ENCODE peak calls at places on chromosome 1, in six cellular contexts. C, B, R, J, V and D are unnamed samples.

GRCh38 chr1:217506878-217507277 is 124.0 kb downstream of the GPATCH2 start:
- DNase-seq in C (peak), B (no peak), R (no peak), J (no peak), V (peak), D (no peak)

GRCh38 chr1:12034381-12034801 is 15.1 kb downstream of the MIIP start:
- DNase-seq in C (no peak), B (no peak), R (no peak), J (no peak), V (peak), D (no peak)

GRCh38 chr1:31507676-31508530 is 68.4 kb upstream of the TINAGL1 start:
- DNase-seq in C (no peak), B (no peak), R (peak), J (no peak), V (no peak), D (no peak)

GRCh38 chr1:156494309-156494895 is 6.2 kb downstream of the MEF2D start:
- DNase-seq in C (no peak), B (no peak), R (no peak), J (no peak), V (no peak), D (no peak)

GRCh38 chr1:229508823-229509337 is 739 bp upstream of the NUP133 start:
- DNase-seq in C (peak), B (no peak), R (peak), J (peak), V (no peak), D (no peak)

GRCh38 chr1:25573961-25574360 is 30.6 kb downstream of the LDLRAP1 start:
- DNase-seq in C (no peak), B (no peak), R (peak), J (no peak), V (no peak), D (no peak)

GRCh38 chr1:12584900-12585525 is 33.0 kb downstream of the DHRS3 start:
- DNase-seq in C (no peak), B (no peak), R (no peak), J (no peak), V (no peak), D (no peak)

GRCh38 chr1:1006305-1007159 is 6.6 kb upstream of the HES4 start:
- DNase-seq in C (peak), B (no peak), R (peak), J (no peak), V (no peak), D (no peak)

GRCh38 chr1:29679828-29680558 is 443.7 kb downstream of the PTPRU start:
- DNase-seq in C (no peak), B (peak), R (no peak), J (no peak), V (no peak), D (no peak)

GRCh38 chr1:154014154-154014910 is 23.8 kb downstream of the RPS27 start:
- DNase-seq in C (peak), B (no peak), R (no peak), J (no peak), V (peak), D (no peak)

GRCh38 chr1:171738921-171739320 is 2.9 kb downstream of the VAMP4 start:
- DNase-seq in C (no peak), B (no peak), R (no peak), J (no peak), V (peak), D (no peak)

DNA sequence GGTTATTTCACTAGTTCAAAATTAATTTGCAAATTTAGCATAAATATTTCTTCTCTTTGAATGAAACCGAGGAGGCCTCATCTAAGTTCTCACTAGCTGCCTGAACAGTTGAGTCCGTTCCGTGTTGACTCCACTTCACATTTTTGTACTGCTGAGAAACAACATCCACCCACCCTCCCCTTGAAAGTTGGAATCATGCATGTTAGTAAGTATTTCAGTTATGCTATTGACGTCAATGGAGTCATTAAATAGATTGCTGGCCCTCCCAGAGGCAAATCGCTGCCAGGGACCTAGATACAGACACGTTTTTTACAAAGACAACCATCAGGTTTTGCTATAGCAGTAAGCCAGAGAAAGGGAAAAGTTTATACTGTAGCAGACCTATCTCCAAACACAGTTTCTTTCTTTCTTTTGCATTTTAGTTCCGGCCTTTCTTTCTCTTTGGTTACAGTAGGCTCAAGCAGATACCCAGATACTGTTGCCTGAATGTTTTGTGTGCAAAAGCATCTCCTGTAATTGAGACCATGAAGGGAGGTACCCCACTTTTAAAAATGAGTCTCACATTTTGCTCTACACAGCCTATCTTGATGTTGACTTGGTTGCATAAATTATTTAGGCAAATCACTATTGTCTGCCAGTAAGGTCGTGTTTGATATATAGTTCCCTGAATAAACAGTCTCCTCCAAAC is 262.6 kb upstream of the SGIP1 start:
- DNase-seq in C (peak), B (peak), R (peak), J (peak), V (peak), D (peak)
- H3K4me3 ChIP-seq in C (no peak), B (peak), R (no peak), J (no peak), V (no peak), D (no peak)

GRCh38 chr1:247407180-247407616 is 8.8 kb upstream of the NLRP3 start:
- DNase-seq in C (no peak), B (no peak), R (no peak), J (peak), V (no peak), D (no peak)
- H3K4me3 ChIP-seq in C (no peak), B (no peak), R (no peak), J (no peak), V (no peak), D (no peak)

DNA sequence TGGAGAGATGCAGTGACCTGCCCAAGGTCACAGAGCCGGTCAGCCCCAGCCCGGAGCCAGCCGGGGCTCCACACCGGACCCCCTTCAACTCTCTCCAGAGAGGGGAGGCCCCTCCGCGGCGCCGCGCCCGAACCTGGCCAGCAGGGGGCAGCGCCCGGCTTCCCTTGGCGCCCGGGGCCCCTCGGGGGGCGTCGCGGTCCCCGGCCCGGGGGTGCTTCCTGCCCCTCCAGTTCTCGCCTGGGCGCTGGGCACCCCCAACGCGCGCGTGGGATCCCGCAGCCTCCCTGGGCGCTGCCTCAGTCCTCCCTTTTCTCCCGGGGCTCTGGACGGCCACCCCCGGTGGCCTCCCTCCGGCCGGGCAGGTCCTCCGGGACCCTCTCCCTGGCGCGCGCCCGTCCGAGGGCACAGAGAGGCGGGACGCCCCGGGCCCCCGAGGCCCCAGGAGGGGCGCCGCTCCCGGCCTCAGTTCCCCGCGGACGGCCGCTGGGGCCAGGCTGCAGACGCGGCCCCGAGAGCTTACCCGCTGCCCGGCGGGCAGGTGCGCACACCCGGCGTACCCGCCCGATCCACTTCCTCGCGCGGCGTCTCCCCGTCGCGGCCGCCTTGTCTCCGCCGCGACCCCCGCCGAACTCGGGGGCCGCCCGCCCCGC is 406 bp downstream of the HTR1D start:
- DNase-seq in C (no peak), B (no peak), R (peak), J (no peak), V (no peak), D (no peak)
- H3K4me3 ChIP-seq in C (peak), B (peak), R (peak), J (peak), V (no peak), D (peak)

DNA sequence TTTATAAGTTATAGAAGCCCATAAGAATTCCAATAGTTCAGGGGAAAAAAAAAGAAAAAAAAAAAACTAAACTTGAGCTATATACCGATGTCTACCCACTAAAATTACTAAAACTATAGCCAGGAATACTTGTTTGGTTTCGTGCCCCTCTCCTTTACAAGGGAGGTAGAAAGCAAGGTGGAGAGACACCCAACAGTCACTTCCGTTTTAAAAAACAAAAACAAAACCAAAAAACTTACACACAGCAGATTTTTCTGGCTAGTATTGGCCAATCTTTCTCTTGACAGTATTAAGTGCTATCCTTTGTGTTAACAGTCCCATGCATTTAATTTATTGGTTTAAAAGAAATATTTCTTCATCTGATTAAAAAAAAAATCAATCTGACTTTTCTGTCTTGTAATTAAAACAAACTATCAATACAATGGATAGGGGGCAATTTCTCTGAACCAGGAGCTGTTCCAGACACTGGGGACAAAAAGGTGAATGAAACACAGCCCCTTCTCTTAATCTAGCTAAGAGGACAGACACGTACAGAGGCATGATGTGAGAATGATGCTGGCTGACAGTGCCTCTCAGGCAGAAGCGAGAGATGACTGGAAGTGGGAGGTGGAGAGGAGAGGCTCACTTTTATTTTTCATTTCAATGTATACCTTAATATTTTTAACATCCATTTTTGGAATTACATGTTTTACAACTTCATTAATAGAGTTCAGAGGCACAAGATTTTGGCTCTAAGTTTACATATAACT is 214.8 kb downstream of the RERE start:
- DNase-seq in C (no peak), B (no peak), R (no peak), J (peak), V (no peak), D (no peak)
- H3K4me3 ChIP-seq in C (no peak), B (no peak), R (no peak), J (no peak), V (no peak), D (no peak)

DNA sequence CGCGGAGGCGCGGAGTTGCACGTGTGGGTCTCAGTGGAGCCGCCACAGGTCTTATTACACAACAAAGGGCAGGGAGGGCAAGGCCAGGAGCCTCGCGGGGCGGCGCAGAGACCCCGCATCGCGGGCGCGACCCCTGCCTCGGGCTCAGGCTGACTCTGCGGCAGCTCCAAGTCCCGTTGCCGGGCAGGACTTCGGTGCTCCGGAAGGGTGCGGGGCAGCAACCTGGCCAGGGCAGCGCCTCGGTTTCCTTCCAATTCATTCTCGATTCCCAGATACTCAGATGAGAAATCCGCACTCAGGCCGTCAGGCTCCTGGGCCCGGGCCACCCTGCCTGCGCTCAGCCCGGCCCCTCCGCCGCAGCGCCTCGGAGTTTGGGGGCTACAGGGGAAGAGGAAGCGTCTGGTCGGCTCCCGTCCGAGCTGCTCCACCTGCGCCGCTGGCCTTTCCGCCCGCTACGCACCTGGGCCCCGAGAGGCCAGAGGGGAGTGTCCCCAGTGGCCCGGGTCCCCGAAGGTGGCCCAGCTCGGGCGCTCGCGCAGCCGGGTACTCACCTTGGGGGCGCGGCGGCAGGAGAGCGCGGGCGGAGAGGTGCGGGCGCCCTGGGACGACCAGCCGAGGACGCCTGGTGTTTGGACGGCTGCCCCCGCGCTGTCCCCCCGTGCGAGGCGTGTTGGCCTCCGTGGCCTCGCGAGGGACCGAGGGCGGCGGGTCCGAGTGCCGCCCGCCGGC is 1.2 kb upstream of the PRDM16 start:
- DNase-seq in C (no peak), B (peak), R (no peak), J (no peak), V (no peak), D (no peak)
- H3K4me3 ChIP-seq in C (peak), B (peak), R (no peak), J (no peak), V (no peak), D (peak)

DNA sequence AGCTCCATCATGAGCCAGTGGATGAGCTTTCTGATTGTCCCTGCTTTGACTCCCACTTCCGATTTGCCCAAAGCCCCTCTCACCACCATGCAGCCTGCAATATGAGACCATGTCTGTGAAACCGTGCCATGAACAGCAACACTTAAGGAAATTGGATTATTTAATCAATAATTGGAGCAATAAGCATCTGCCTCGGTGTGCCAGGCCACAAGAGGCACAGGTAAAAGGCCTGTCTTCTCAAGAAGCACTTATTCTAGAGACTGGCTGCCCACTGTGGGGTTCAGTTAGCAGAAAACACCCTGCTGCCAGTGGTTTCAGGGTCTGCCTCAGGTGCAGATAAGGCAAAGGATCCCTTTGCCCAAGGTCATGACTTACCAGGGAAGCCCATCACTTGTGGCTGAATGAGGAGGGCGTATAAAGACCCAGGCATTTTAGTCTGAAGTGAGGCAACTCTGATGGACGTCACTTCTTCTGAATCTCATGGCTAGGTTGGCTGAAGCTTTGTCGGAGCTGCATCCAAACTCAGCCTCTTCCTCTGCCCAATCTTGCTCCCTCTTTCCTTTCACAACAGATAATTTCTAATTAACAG is 7.1 kb upstream of the CHI3L2 start:
- DNase-seq in C (no peak), B (no peak), R (no peak), J (peak), V (no peak), D (no peak)
- H3K4me3 ChIP-seq in C (no peak), B (no peak), R (no peak), J (peak), V (no peak), D (no peak)

GRCh38 chr1:238384381-238384780 is 493.7 kb upstream of the ZP4 start:
- DNase-seq in C (no peak), B (no peak), R (no peak), J (no peak), V (no peak), D (no peak)

GRCh38 chr1:238377280-238377919 is 486.7 kb upstream of the ZP4 start:
- DNase-seq in C (no peak), B (no peak), R (no peak), J (no peak), V (no peak), D (no peak)

GRCh38 chr1:238380167-238380566 is 489.4 kb upstream of the ZP4 start:
- DNase-seq in C (no peak), B (no peak), R (no peak), J (no peak), V (no peak), D (no peak)
- H3K4me3 ChIP-seq in C (no peak), B (no peak), R (no peak), J (no peak), V (no peak), D (no peak)

GRCh38 chr1:199698222-199698621 is 329.3 kb upstream of the NR5A2 start:
- DNase-seq in C (no peak), B (no peak), R (no peak), J (no peak), V (no peak), D (no peak)
- H3K4me3 ChIP-seq in C (no peak), B (no peak), R (no peak), J (no peak), V (no peak), D (no peak)

GRCh38 chr1:42684139-42684538 is 1.9 kb downstream of the YBX1 start:
- DNase-seq in C (peak), B (no peak), R (no peak), J (peak), V (peak), D (no peak)

GRCh38 chr1:42689912-42690311 is 7.7 kb downstream of the YBX1 start:
- DNase-seq in C (peak), B (no peak), R (no peak), J (no peak), V (no peak), D (no peak)

GRCh38 chr1:42682739-42683529 is 716 bp downstream of the YBX1 start:
- DNase-seq in C (peak), B (peak), R (peak), J (peak), V (peak), D (no peak)

GRCh38 chr1:42690477-42691156 is 8.4 kb downstream of the YBX1 start:
- DNase-seq in C (peak), B (no peak), R (no peak), J (peak), V (no peak), D (no peak)

GRCh38 chr1:42686418-42686817 is 4.2 kb downstream of the YBX1 start:
- DNase-seq in C (no peak), B (no peak), R (no peak), J (no peak), V (no peak), D (no peak)
- H3K4me3 ChIP-seq in C (no peak), B (no peak), R (no peak), J (peak), V (no peak), D (no peak)

DNA sequence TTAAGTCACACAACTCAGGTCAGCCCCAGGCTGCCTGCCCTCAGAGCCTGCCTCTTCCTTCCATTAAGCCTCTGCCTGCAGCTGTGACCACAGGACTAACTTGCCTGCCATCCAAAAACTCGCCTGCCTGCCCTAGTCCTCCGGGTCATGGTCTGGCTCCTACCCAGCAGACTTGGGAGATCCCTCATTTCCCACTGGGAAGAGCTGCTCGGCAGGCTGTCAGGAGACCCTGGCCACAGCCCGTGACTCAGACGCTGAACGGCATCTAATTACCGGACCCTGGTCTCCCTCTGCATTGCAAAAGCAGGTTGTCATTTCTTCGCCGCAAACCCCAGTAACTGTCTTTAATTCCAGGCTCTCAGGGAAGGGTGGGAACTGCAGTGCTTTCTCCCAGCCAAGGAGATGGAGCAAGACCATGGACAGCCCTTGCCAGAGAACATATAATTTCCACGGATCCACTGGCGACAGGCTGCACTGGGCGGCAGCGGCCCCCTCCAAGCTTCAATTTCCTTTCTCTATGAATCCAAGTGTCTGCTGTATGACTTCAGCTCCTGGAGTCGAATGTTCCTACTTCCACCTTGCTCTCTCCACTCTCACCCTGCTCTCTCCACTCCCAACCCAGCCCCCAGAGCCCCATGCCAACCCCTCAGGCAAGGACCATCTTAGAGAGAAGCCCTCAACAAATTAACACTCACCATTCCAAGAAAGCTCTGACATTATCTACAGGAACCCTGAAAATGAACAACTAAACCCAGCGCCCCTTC is 20.4 kb downstream of the OLFML2B start:
- DNase-seq in C (no peak), B (peak), R (no peak), J (no peak), V (peak), D (no peak)
- H3K4me3 ChIP-seq in C (no peak), B (peak), R (no peak), J (no peak), V (no peak), D (no peak)